ENCODE peak calls at places on chromosomes 7 and 10, in four cellular contexts. One of them, this sample, is unnamed. For H3K36me3, the result is how much of the 10 kb centered on the place peaks cover.

GRCh38 chr10:70430489-70431445 is 10.7 kb downstream of the NODAL start:
- DNase-seq in transverse colon: peak
- DNase-seq in OCI-LY7: no peak
- DNase-seq in breast epithelium: peak
- DNase-seq in this sample: no peak

GRCh38 chr7:130281227-130281626 is 11.7 kb upstream of the CPA4 start:
- DNase-seq in breast epithelium: no peak
- DNase-seq in transverse colon: no peak
- DNase-seq in OCI-LY7: no peak
- DNase-seq in this sample: no peak

GRCh38 chr10:12844796-12845524 is 156.6 kb downstream of the CCDC3 start:
- DNase-seq in OCI-LY7: no peak
- DNase-seq in transverse colon: no peak
- DNase-seq in breast epithelium: peak
- DNase-seq in this sample: peak

GRCh38 chr10:71611709-71612422 is 107.7 kb downstream of the C10orf105 start:
- DNase-seq in OCI-LY7: no peak
- DNase-seq in transverse colon: no peak
- DNase-seq in breast epithelium: no peak
- DNase-seq in this sample: no peak

GRCh38 chr7:36116347-36117200 is 36.5 kb upstream of the EEPD1 start:
- DNase-seq in breast epithelium: no peak
- DNase-seq in transverse colon: no peak
- DNase-seq in OCI-LY7: no peak
- DNase-seq in this sample: no peak

GRCh38 chr10:11724938-11725776 is 17.0 kb upstream of the ECHDC3 start:
- DNase-seq in breast epithelium: no peak
- DNase-seq in transverse colon: no peak
- DNase-seq in OCI-LY7: peak
- DNase-seq in this sample: no peak

GRCh38 chr7:13603661-13604060 is 385.8 kb downstream of the ETV1 start:
- DNase-seq in transverse colon: no peak
- DNase-seq in OCI-LY7: no peak
- DNase-seq in breast epithelium: no peak
- DNase-seq in this sample: no peak

GRCh38 chr7:133434246-133434865 is 181.5 kb downstream of the EXOC4 start:
- DNase-seq in transverse colon: no peak
- DNase-seq in OCI-LY7: peak
- DNase-seq in breast epithelium: no peak
- DNase-seq in this sample: no peak

GRCh38 chr10:129163536-129163935 is 303.5 kb upstream of the MGMT start:
- DNase-seq in breast epithelium: no peak
- DNase-seq in OCI-LY7: no peak
- DNase-seq in transverse colon: no peak
- DNase-seq in this sample: no peak

GRCh38 chr7:141712603-141713262 is 4.6 kb downstream of the WEE2 start:
- DNase-seq in OCI-LY7: no peak
- DNase-seq in transverse colon: no peak
- DNase-seq in breast epithelium: no peak
- DNase-seq in this sample: no peak

GRCh38 chr7:148501707-148502139 is 88.8 kb upstream of the C7orf33 start:
- DNase-seq in transverse colon: peak
- DNase-seq in OCI-LY7: no peak
- DNase-seq in breast epithelium: no peak
- DNase-seq in this sample: no peak

GRCh38 chr7:1917221-1918062 is 247.4 kb downstream of the ELFN1 start:
- DNase-seq in transverse colon: no peak
- DNase-seq in breast epithelium: no peak
- DNase-seq in OCI-LY7: no peak
- DNase-seq in this sample: no peak

GRCh38 chr7:131322046-131322445 is 5.6 kb upstream of the MKLN1 start:
- DNase-seq in OCI-LY7: no peak
- DNase-seq in transverse colon: no peak
- DNase-seq in breast epithelium: no peak
- DNase-seq in this sample: no peak

GRCh38 chr7:144127714-144128334 is 4.8 kb downstream of the OR2A14 start:
- DNase-seq in breast epithelium: peak
- DNase-seq in OCI-LY7: peak
- DNase-seq in transverse colon: peak
- DNase-seq in this sample: peak

GRCh38 chr10:15879058-15879457 is 18.8 kb upstream of the MINDY3 start:
- DNase-seq in transverse colon: no peak
- DNase-seq in breast epithelium: no peak
- DNase-seq in OCI-LY7: peak
- DNase-seq in this sample: no peak

GRCh38 chr10:11414314-11415038 is 197.0 kb downstream of the USP6NL start:
- DNase-seq in transverse colon: no peak
- DNase-seq in OCI-LY7: no peak
- DNase-seq in breast epithelium: no peak
- DNase-seq in this sample: no peak

GRCh38 chr10:22899307-22899706 is 28.5 kb upstream of the ARMC3 start:
- DNase-seq in transverse colon: no peak
- DNase-seq in breast epithelium: no peak
- DNase-seq in OCI-LY7: no peak
- DNase-seq in this sample: no peak

GRCh38 chr10:26797340-26797739 is 63.4 kb downstream of the ABI1 start:
- DNase-seq in OCI-LY7: no peak
- DNase-seq in breast epithelium: no peak
- DNase-seq in transverse colon: no peak
- DNase-seq in this sample: no peak

GRCh38 chr7:116173051-116174028 is 37.0 kb upstream of the TES start:
- DNase-seq in transverse colon: no peak
- DNase-seq in breast epithelium: no peak
- DNase-seq in OCI-LY7: peak
- DNase-seq in this sample: no peak

GRCh38 chr7:37218956-37219355 is 229.7 kb downstream of the ELMO1 start:
- DNase-seq in transverse colon: no peak
- DNase-seq in breast epithelium: no peak
- DNase-seq in OCI-LY7: no peak
- DNase-seq in this sample: no peak

GRCh38 chr7:95607477-95608010 is 11.2 kb upstream of the PDK4 start:
- DNase-seq in breast epithelium: no peak
- DNase-seq in OCI-LY7: no peak
- DNase-seq in transverse colon: no peak
- DNase-seq in this sample: peak

GRCh38 chr7:139560678-139561077 is 37.2 kb downstream of the CLEC2L start:
- DNase-seq in breast epithelium: no peak
- DNase-seq in OCI-LY7: no peak
- DNase-seq in transverse colon: peak
- DNase-seq in this sample: no peak

GRCh38 chr10:103783686-103784085 is 71.7 kb downstream of the SH3PXD2A start:
- DNase-seq in breast epithelium: no peak
- DNase-seq in OCI-LY7: no peak
- DNase-seq in transverse colon: no peak
- DNase-seq in this sample: no peak

GRCh38 chr10:122983898-122984297 is 3.7 kb downstream of the PSTK start:
- DNase-seq in breast epithelium: no peak
- DNase-seq in transverse colon: no peak
- DNase-seq in OCI-LY7: no peak
- DNase-seq in this sample: no peak

GRCh38 chr7:48101352-48101751 is 12.3 kb downstream of the UPP1 start:
- DNase-seq in OCI-LY7: no peak
- DNase-seq in transverse colon: no peak
- DNase-seq in breast epithelium: no peak
- DNase-seq in this sample: no peak

GRCh38 chr7:150818971-150819370 is 18.4 kb downstream of the TMEM176A start:
- DNase-seq in OCI-LY7: no peak
- DNase-seq in breast epithelium: no peak
- DNase-seq in transverse colon: no peak
- DNase-seq in this sample: no peak

GRCh38 chr7:13742719-13743640 is 246.5 kb downstream of the ETV1 start:
- DNase-seq in breast epithelium: peak
- DNase-seq in OCI-LY7: peak
- DNase-seq in transverse colon: peak
- DNase-seq in this sample: no peak

GRCh38 chr7:83856094-83856493 is 207.2 kb upstream of the SEMA3E start:
- DNase-seq in OCI-LY7: no peak
- DNase-seq in breast epithelium: no peak
- DNase-seq in transverse colon: no peak
- DNase-seq in this sample: no peak

GRCh38 chr10:21398549-21399345 is 126.7 kb downstream of the SKIDA1 start:
- DNase-seq in breast epithelium: no peak
- DNase-seq in OCI-LY7: no peak
- DNase-seq in transverse colon: no peak
- DNase-seq in this sample: no peak

GRCh38 chr10:31574566-31574965 is 255.6 kb downstream of the ZEB1 start:
- DNase-seq in breast epithelium: no peak
- DNase-seq in OCI-LY7: no peak
- DNase-seq in transverse colon: no peak
- DNase-seq in this sample: no peak

GRCh38 chr7:25196132-25196896 is 32.0 kb downstream of the NPVF start:
- DNase-seq in breast epithelium: no peak
- DNase-seq in OCI-LY7: no peak
- DNase-seq in transverse colon: peak
- DNase-seq in this sample: no peak

GRCh38 chr10:71218833-71219120 is 6.4 kb downstream of the UNC5B start:
- DNase-seq in OCI-LY7: no peak
- DNase-seq in transverse colon: no peak
- DNase-seq in breast epithelium: no peak
- DNase-seq in this sample: peak

GRCh38 chr7:112064627-112065385 is 141.4 kb downstream of the DOCK4 start:
- DNase-seq in breast epithelium: no peak
- DNase-seq in transverse colon: no peak
- DNase-seq in OCI-LY7: no peak
- DNase-seq in this sample: no peak

GRCh38 chr7:93945083-93945482 is 23.5 kb downstream of the GNG11 start:
- DNase-seq in breast epithelium: no peak
- DNase-seq in OCI-LY7: no peak
- DNase-seq in transverse colon: no peak
- DNase-seq in this sample: no peak

GRCh38 chr10:117217196-117217761 is 20.0 kb downstream of the KCNK18 start:
- DNase-seq in OCI-LY7: no peak
- DNase-seq in breast epithelium: no peak
- DNase-seq in transverse colon: peak
- DNase-seq in this sample: peak

GRCh38 chr7:102222445-102222844 is 64.2 kb upstream of the SH2B2 start:
- DNase-seq in OCI-LY7: no peak
- DNase-seq in transverse colon: no peak
- DNase-seq in breast epithelium: no peak
- DNase-seq in this sample: no peak
- H3K36me3 ChIP-seq in OCI-LY7: half or more
- H3K36me3 ChIP-seq in transverse colon: under half
- H3K36me3 ChIP-seq in breast epithelium: under half
- H3K36me3 ChIP-seq in this sample: under half

DNA sequence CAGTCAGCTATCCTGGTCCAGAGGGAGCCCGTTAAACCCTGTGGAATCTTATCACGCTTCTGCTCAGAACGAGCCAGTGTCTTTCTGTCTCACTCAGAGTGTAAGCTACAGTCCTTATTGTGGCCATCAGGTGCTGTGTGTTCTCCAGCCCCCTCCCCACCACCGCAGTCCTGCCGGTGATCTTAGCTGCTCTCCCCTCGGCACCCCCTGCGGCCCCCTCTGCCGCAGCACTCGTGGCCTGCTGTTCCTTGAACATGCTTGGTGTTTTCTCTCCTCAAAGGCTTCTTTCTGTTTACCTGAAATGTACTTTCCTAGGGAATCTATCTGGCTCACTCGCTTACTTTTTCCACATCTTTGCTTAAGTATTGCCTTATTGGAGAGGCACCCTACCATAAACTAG is 38.2 kb upstream of the TMEM236 start:
- DNase-seq in transverse colon: no peak
- DNase-seq in OCI-LY7: no peak
- DNase-seq in breast epithelium: no peak
- DNase-seq in this sample: no peak
- H3K36me3 ChIP-seq in transverse colon: under half
- H3K36me3 ChIP-seq in OCI-LY7: under half
- H3K36me3 ChIP-seq in breast epithelium: under half
- H3K36me3 ChIP-seq in this sample: half or more

GRCh38 chr10:97365761-97366351 is 31.3 kb upstream of the FRAT2 start:
- DNase-seq in breast epithelium: no peak
- DNase-seq in OCI-LY7: peak
- DNase-seq in transverse colon: no peak
- DNase-seq in this sample: no peak
- H3K36me3 ChIP-seq in breast epithelium: under half
- H3K36me3 ChIP-seq in OCI-LY7: half or more
- H3K36me3 ChIP-seq in transverse colon: under half
- H3K36me3 ChIP-seq in this sample: half or more

GRCh38 chr10:73905256-73906018 is 5.5 kb upstream of the PLAU start:
- DNase-seq in breast epithelium: no peak
- DNase-seq in transverse colon: no peak
- DNase-seq in OCI-LY7: no peak
- DNase-seq in this sample: no peak

GRCh38 chr10:73901261-73901660 is 9.7 kb upstream of the PLAU start:
- DNase-seq in breast epithelium: no peak
- DNase-seq in OCI-LY7: no peak
- DNase-seq in transverse colon: no peak
- DNase-seq in this sample: no peak

GRCh38 chr10:73899401-73899780 is 11.5 kb upstream of the PLAU start:
- DNase-seq in transverse colon: no peak
- DNase-seq in OCI-LY7: no peak
- DNase-seq in breast epithelium: no peak
- DNase-seq in this sample: no peak

GRCh38 chr10:73900068-73900467 is 10.9 kb upstream of the PLAU start:
- DNase-seq in transverse colon: no peak
- DNase-seq in OCI-LY7: no peak
- DNase-seq in breast epithelium: no peak
- DNase-seq in this sample: no peak

DNA sequence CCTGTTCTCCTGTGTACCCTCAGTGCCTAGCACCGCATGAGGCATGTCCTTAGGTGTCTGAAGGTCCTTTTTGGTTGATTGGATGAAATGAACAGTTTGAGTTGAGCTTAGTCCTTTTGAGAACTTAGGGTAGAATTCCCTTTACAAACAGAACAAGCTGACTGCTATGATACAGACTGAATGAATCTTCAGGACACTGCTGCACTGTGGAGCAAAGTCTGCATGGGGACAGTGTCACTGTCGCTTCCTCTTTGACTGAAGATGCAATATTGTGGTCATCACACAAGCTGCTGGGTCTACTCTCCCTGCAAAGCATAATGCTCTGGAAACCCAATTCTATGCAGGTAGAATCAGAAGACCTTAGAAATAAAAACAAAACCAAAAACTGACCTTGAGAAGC is 8.6 kb upstream of the PLAU start:
- DNase-seq in breast epithelium: no peak
- DNase-seq in transverse colon: no peak
- DNase-seq in OCI-LY7: no peak
- DNase-seq in this sample: no peak
- H3K36me3 ChIP-seq in breast epithelium: under half
- H3K36me3 ChIP-seq in transverse colon: under half
- H3K36me3 ChIP-seq in OCI-LY7: under half
- H3K36me3 ChIP-seq in this sample: under half